ENCODE peak calls at places on chromosomes 16 and 17, in six cellular contexts. L is mesothelial cell of epicardium, J is heart right ventricle, X is RWPE1, H is neural progenitor cell, C is body of pancreas. O is an unnamed sample.

GRCh38 chr17:51807460-51807859 is 351.1 kb downstream of the CA10 start:
- DNase-seq in J (no peak), H (no peak), X (no peak), L (no peak), C (no peak), O (no peak)

GRCh38 chr17:70298929-70299529 is 129.7 kb downstream of the KCNJ2 start:
- DNase-seq in X (no peak), H (no peak), C (no peak), J (no peak), L (no peak), O (no peak)

GRCh38 chr17:61247438-61247837 is 152.2 kb upstream of the TBX2 start:
- DNase-seq in X (no peak), L (no peak), H (no peak), J (no peak), C (peak), O (no peak)

GRCh38 chr17:9424071-9424640 is 151.5 kb downstream of the STX8 start:
- DNase-seq in X (no peak), C (no peak), L (no peak), J (no peak), H (no peak), O (no peak)

GRCh38 chr17:36920032-36921000 is 17.0 kb upstream of the LHX1 start:
- DNase-seq in C (no peak), H (peak), L (no peak), X (peak), J (no peak), O (no peak)

GRCh38 chr17:1490643-1491405 is 1.7 kb downstream of the MYO1C start:
- DNase-seq in L (peak), X (peak), J (peak), C (peak), H (peak), O (peak)

GRCh38 chr16:11524098-11524760 is 62.5 kb downstream of the LITAF start:
- DNase-seq in C (no peak), L (no peak), X (no peak), J (no peak), H (no peak), O (no peak)

GRCh38 chr17:75559958-75560533 is 27.6 kb upstream of the MYO15B start:
- DNase-seq in H (no peak), C (no peak), X (no peak), L (no peak), J (no peak), O (no peak)

GRCh38 chr17:35731239-35731931 is at the start of gene RASL10B:
- DNase-seq in J (peak), X (peak), C (peak), H (peak), L (peak), O (no peak)

GRCh38 chr16:28052274-28053128 is 11.0 kb downstream of the GSG1L start:
- DNase-seq in L (no peak), C (no peak), J (no peak), H (no peak), X (no peak), O (no peak)

GRCh38 chr17:27985736-27986394 is 56.6 kb upstream of the NLK start:
- DNase-seq in C (no peak), X (no peak), L (no peak), H (no peak), J (no peak), O (no peak)

GRCh38 chr17:81379523-81379942 is 15.7 kb upstream of the BAHCC1 start:
- DNase-seq in L (no peak), C (peak), H (no peak), J (no peak), X (no peak), O (no peak)

GRCh38 chr17:71792966-71793365 is 327.9 kb upstream of the SOX9 start:
- DNase-seq in C (no peak), J (no peak), H (peak), L (no peak), X (peak), O (no peak)

GRCh38 chr17:45048795-45049563 is 2.5 kb downstream of the DCAKD start:
- DNase-seq in H (no peak), J (no peak), C (no peak), L (no peak), X (no peak), O (no peak)

GRCh38 chr17:45310380-45311324 is 6.2 kb downstream of the MAP3K14 start:
- DNase-seq in H (no peak), C (peak), X (no peak), J (peak), L (no peak), O (no peak)

GRCh38 chr17:64074704-64075484 is 54.5 kb upstream of the ICAM2 start:
- DNase-seq in H (no peak), J (no peak), C (peak), X (peak), L (no peak), O (no peak)

GRCh38 chr16:12235110-12235509 is 258.6 kb downstream of the SNX29 start:
- DNase-seq in C (no peak), L (no peak), J (no peak), H (no peak), X (no peak), O (no peak)

GRCh38 chr17:4968166-4968915 is 724 bp upstream of the SPAG7 start:
- DNase-seq in X (no peak), J (no peak), C (no peak), L (peak), H (peak), O (no peak)

GRCh38 chr17:68305132-68305531 is 13.8 kb downstream of the ARSG start:
- DNase-seq in L (no peak), J (no peak), X (no peak), C (no peak), H (no peak), O (no peak)

GRCh38 chr17:68572138-68572842 is 28.9 kb downstream of the FAM20A start:
- DNase-seq in J (no peak), C (peak), H (no peak), X (no peak), L (no peak), O (no peak)

GRCh38 chr16:57260294-57260929 is 15.4 kb downstream of the ARL2BP start:
- DNase-seq in X (peak), J (no peak), L (no peak), H (peak), C (no peak), O (no peak)

GRCh38 chr17:32267690-32268205 is 2.1 kb downstream of the RHBDL3 start:
- DNase-seq in C (no peak), X (no peak), L (no peak), H (peak), J (no peak), O (no peak)

GRCh38 chr17:35760587-35760986 is at the start of gene C17orf50:
- DNase-seq in J (no peak), L (no peak), C (no peak), H (no peak), X (no peak), O (no peak)

GRCh38 chr16:49350265-49351103 is 23.1 kb upstream of the C16orf78 start:
- DNase-seq in X (peak), J (peak), C (peak), H (peak), L (peak), O (no peak)

GRCh38 chr16:68264128-68265077 is at the start of gene SLC7A6:
- DNase-seq in X (peak), J (peak), L (peak), H (peak), C (peak), O (peak)

GRCh38 chr17:41008811-41009210 is at the start of gene KRTAP3-1:
- DNase-seq in X (no peak), L (no peak), J (no peak), H (no peak), C (no peak), O (no peak)

GRCh38 chr17:41002814-41003213 is 3.1 kb upstream of the KRTAP3-2 start:
- DNase-seq in C (no peak), X (peak), J (no peak), H (no peak), L (no peak), O (no peak)

GRCh38 chr17:41004397-41004796 is 4.5 kb downstream of the KRTAP3-1 start:
- DNase-seq in J (no peak), X (no peak), H (no peak), C (no peak), L (no peak), O (no peak)

GRCh38 chr17:41001795-41002194 is 2.1 kb upstream of the KRTAP3-2 start:
- DNase-seq in L (no peak), J (no peak), X (no peak), H (no peak), C (no peak), O (no peak)

GRCh38 chr17:41003926-41004325 is 4.2 kb upstream of the KRTAP3-2 start:
- DNase-seq in X (no peak), H (no peak), C (no peak), L (no peak), J (no peak), O (no peak)
- TF ChIP-seq CTCF in X (no peak), H (no peak), C (no peak), L (no peak), J (no peak), O (no peak)

DNA sequence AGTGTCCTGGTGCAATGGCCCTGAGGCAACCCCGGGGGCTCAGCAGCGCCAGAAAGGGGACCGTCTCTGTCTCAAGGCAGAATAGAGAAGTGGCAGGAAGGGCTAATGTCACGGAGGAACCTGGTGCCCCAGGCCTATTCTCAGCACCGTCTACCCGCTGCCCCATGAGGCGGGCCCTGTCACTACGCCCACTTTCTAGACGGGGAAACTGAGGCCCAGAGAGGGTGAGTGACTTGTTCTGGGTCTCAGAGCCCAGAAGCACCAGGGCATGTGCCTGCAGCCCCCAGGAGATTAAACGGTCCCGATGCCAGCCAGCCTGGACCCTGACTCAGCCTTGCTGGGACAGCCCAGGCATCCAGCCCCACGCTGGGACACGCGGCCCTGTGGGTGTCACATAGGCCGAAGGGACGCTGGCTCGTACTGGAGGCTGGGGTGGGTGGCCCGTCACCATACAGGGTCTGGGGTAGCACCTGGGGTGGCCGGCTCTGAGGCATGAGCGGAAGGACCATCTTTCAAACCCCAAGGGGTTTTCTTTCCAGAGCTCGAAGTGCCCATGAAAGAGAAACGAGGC is 40.2 kb upstream of the PABPN1L start:
- DNase-seq in C (no peak), J (no peak), H (no peak), X (no peak), L (no peak), O (no peak)
- TF ChIP-seq CTCF in C (no peak), J (no peak), H (no peak), X (no peak), L (peak), O (no peak)

DNA sequence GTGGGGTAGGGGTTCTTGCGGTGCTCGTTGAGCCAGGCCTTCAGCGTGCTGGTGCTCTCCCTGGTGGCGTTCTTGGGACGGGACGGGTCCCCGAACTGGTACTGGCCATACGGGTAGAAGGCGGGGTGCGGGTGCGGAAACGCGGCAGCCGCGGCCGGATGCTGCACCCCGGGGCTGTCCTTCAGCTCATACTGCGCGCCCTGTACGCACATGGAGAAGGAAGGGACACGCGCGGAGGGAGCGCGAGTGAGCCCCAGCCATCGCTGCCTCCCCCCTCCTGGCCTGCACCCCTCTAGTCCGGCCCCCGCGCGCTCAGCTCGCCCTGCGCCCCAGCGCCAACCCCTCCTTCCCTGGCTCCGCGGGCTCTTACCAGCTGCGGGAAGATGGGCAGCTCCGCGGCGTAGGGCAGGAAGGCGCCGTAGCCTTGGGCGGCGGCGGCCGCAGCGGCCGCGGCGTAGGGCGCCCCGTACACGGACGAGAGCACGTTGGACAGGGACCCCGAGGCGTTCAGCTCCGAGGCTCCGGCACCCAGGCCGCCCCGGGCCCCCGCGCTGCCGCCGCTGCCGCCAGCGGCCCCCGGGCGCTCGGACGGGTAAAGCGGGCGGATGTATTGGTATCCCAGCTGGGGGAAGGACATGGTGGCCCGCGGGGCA is 1.0 kb downstream of the IRX3 start:
- DNase-seq in J (peak), L (peak), C (no peak), X (peak), H (peak), O (no peak)
- TF ChIP-seq CTCF in J (peak), L (no peak), C (no peak), X (no peak), H (peak), O (no peak)

DNA sequence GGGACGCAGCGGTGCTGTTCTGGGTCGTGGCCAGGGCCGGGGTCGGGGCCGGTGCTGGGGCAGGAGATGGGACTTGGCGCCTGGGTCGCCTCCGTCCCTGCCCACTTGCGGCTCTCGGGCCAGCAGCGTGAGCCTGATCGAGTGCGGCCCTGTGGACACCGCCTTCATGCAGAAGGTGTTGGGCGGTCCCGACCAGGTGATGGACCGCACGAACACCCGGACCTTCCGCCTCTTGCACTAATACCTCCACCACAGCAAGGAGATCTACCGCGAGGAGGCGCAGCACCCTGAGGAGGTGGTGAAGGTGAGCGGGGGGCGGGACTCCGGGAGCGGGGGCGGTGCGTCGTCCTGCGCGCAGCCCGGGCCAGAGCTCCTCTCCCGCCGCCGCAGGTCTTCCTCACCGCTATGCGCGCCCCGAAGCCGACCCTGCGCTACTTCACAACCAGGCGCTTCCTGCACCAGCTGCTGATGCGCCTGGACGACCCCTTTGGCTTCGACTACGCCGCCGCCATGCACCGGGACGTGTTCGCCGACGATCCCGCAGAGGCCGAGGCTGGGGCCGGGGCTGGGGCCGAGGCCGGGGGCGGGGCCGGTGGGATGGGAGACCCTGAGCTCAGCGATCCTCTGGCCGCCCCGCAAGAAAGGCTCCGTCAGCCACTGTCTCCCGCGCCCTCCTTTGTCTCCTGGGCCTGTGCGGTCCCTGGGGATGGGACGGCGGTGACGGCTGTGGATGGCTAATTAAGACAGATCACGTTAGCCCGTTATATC is 4.5 kb upstream of the HSD17B1 start:
- DNase-seq in L (peak), H (peak), X (no peak), C (peak), J (peak), O (no peak)
- TF ChIP-seq CTCF in L (peak), H (peak), X (peak), C (peak), J (peak), O (no peak)

GRCh38 chr16:84603115-84603816 is 14.6 kb downstream of the COTL1 start:
- DNase-seq in H (no peak), J (peak), C (peak), X (peak), L (no peak), O (peak)
- TF ChIP-seq CTCF in H (no peak), J (no peak), C (no peak), X (no peak), L (no peak), O (no peak)

DNA sequence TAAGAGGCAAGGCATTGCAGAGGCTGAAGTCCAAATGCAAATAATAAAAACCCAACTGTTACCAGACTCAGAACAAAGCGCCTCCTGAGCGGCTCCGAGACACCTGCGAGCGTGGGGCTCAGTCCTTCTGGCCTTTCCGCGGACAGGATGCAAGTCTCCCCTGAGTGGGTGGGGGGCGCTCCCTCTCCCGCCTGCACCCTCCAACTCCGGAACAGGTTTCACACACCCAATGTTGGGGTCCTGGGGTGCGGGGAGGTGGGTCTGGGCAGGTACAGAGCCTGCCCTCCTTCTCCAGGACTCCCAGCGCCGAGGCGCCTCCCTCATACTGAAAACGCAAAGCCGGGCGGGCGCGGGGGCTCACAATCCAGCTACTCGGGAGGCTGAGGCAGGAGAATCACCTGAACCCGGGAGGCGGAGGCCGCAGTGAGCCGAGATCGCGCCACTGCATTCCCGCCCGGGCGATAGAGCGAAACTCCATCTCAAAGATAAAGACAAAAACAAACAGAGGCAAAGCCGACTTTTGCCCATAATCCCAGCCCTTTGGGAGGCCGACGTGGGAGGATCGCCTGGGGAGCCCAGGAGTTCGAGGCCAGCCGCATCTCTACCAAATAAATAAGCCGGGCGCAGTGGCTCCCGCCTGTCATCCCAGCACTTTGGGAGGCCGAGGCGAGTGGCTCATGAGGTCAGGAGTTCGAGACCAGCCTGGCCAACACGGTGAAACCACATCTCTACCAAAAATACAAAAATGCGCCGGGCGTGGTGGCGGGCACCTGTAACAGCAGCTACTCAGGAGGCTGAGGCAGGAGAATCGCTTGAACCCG is 893 bp downstream of the GINS2 start:
- DNase-seq in H (no peak), C (no peak), L (no peak), J (no peak), X (no peak), O (no peak)
- TF ChIP-seq CTCF in H (no peak), C (no peak), L (no peak), J (no peak), X (no peak), O (no peak)

DNA sequence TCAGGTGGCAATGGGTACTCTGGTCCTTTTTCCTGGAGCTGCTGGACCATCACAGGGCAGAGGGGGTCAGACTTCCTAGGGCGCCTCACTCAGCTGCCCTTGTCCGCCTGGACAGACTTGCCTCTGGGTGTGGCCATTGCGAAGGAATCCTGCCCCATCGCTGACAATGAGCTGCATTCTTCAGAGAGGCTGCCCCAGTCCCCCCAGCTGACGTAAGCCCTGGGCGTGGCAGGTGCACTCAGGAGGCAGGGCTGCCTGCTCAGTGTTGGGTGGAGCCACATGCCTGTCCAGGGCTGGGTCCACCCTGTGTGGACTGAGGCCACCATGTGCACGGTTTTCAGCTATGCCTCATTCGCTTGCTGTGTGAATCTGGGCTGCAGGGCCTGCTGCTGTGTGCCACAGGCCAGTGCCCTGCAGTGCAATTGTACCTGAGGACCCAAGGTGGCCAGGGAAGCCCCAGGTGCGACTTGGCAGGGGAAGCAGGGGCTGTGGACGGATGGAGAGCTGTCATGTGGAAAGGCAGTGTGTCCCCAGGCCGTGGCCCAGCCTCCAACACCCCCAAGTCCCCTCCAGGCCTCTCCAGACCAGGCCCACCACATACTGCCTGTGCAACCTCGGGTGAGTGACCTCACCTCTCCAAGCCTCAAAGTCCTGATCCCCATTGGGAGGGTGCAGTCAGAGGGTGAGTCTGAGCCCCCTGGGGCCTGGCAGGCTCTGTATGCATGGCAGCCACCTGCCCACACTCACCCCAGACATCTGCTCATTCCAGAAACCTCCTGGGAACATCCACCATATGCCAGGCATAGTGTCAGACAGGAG is 14.0 kb upstream of the MPRIP start:
- DNase-seq in J (peak), X (peak), H (peak), C (peak), L (peak), O (no peak)
- TF ChIP-seq CTCF in J (peak), X (no peak), H (no peak), C (no peak), L (no peak), O (no peak)